ENCODE peak calls at places on chromosomes 2 and 18, in four cellular contexts. R is K562, B is HL-60, P is GM12878. T is an unnamed sample.

GRCh38 chr18:50009772-50010171 is 185.2 kb downstream of the MYO5B start:
- DNase-seq in R (peak; percentile 44), B (peak; percentile 57), P (peak; percentile 25), T (peak; percentile 35)

GRCh38 chr2:138213624-138214023 is 249.4 kb downstream of the HNMT start:
- DNase-seq in R (no peak), B (no peak), P (no peak), T (no peak)

GRCh38 chr2:16105664-16106281 is 165.4 kb downstream of the MYCN start:
- DNase-seq in R (no peak), B (no peak), P (no peak), T (no peak)

GRCh38 chr18:25351280-25351772 is 640 bp downstream of the ZNF521 start:
- DNase-seq in R (no peak), B (no peak), P (no peak), T (no peak)

GRCh38 chr2:179393481-179393880 is 128.8 kb upstream of the SESTD1 start:
- DNase-seq in R (no peak), B (no peak), P (no peak), T (no peak)

GRCh38 chr2:12326449-12327190 is 390.1 kb upstream of the TRIB2 start:
- DNase-seq in R (no peak), B (no peak), P (no peak), T (no peak)

GRCh38 chr18:35335861-35336260 is 8.4 kb downstream of the ZNF24 start:
- DNase-seq in R (no peak), B (no peak), P (no peak), T (no peak)

GRCh38 chr2:150997066-150997465 is 264.6 kb downstream of the RBM43 start:
- DNase-seq in R (no peak), B (no peak), P (no peak), T (no peak)

GRCh38 chr2:37189452-37190153 is 1.1 kb upstream of the SULT6B1 start:
- DNase-seq in R (no peak), B (peak; percentile 88), P (no peak), T (no peak)

GRCh38 chr2:195500878-195501277 is 156.1 kb upstream of the SLC39A10 start:
- DNase-seq in R (no peak), B (no peak), P (no peak), T (no peak)

GRCh38 chr2:207167129-207167923 is 1.6 kb upstream of the KLF7 start:
- DNase-seq in R (no peak), B (peak; percentile 95), P (no peak), T (no peak)

GRCh38 chr2:97718942-97719341 is 5.6 kb downstream of the ZAP70 start:
- DNase-seq in R (no peak), B (peak; percentile 49), P (no peak), T (no peak)

GRCh38 chr2:163266772-163267171 is 428.2 kb upstream of the KCNH7 start:
- DNase-seq in R (no peak), B (no peak), P (no peak), T (no peak)

GRCh38 chr18:70380915-70381896 is 92.4 kb downstream of the SOCS6 start:
- DNase-seq in R (peak; percentile 60), B (no peak), P (no peak), T (peak; percentile 21)

GRCh38 chr18:77061946-77062517 is 70.6 kb downstream of the MBP start:
- DNase-seq in R (no peak), B (peak; percentile 90), P (no peak), T (no peak)

GRCh38 chr2:240498958-240499260 is 58.9 kb downstream of the ANKMY1 start:
- DNase-seq in R (no peak), B (no peak), P (no peak), T (no peak)

GRCh38 chr2:224982226-224982625 is 60.0 kb downstream of the DOCK10 start:
- DNase-seq in R (no peak), B (no peak), P (no peak), T (no peak)

DNA sequence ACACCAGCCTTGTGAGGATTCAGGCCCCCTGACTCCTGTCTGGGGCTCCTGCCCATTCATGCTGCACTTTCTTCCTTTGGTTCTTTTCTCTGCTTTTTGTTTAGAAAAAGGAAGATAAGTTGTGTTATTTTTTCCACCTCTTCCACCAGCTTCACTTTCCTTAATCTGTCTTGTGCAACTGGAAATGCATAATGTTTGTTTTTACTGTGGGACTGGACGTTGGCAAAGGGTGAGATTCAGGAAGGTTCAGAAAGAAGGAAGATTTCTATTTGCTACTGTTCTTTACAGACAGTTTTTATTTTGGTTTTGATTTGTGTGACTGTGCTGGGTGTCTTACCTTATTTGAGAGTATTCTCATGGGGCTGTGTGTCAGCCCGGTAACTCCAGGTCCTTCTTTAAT is 32.5 kb downstream of the RHBDD1 start:
- DNase-seq in R (no peak), B (no peak), P (no peak), T (no peak)
- TF ChIP-seq POLR2AphosphoS5 in R (no peak), B (no peak), P (no peak), T (no peak)

GRCh38 chr2:181461056-181461630 is 4.0 kb downstream of the ITGA4 start:
- DNase-seq in R (no peak), B (peak; percentile 72), P (no peak), T (no peak)
- TF ChIP-seq SPI1 in R (no peak), B (peak; percentile 57), P (peak; percentile 29), T (peak; percentile 42)

DNA sequence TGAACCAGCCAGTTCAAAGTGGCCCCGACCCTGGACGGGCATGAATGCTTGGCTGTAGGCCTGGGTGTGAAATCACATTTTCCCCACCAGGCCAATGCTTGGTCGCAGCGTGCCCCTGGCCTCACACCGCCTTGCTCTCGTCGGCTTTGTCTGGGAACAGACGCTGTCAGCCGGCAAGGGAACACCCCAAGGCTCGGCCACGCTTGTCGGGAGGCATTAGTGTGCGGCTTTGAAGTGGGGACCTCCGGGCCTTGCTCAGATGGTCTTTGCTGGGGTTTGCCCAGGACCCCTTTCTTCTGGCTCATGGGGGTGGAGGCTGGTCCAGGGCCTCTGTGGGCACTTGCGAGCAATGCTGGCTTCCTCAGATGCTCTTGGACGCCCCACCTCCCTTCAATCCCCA is 79.1 kb downstream of the INHBB start:
- DNase-seq in R (no peak), B (no peak), P (no peak), T (no peak)
- TF ChIP-seq POLR2AphosphoS5 in R (no peak), B (no peak), P (no peak), T (no peak)

DNA sequence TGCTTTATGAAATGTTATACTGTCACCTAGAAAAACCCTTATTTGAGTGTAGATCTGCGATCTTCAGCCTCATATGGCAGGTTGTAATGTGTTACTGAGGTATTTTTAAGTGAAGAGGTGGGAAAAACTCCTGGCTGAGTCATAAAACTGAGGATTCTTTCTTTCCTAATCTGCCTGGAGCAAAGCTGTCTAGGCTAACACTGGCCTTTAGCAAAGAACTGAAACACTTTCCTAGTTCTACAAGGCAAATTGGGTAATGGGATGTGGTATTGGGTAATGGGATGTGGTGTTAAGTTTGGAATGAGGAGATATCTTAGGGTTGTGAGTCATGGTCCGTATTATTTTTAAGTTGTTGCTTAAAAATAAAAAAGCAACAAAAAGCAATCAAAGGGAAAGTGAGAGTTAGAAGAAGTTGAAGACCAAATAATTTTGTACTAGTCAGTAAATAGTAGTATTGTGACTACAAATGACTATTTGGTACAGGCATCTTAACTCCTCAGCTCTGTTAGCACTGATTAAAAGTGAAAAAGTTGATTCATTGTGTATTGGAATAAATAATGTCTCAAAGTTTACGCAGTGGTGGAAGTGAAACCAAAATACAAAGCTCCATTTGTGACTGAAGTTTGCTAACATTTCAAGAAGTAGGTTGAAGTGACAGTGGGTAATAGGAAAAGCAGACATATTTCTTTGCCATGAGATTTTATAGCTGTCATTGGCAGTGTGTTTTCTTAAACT is 216.8 kb downstream of the CAMKMT start:
- DNase-seq in R (no peak), B (peak; percentile 6), P (peak; percentile 54), T (no peak)
- TF ChIP-seq SPI1 in R (no peak), B (no peak), P (peak; percentile 59), T (peak; percentile 77)

GRCh38 chr2:192267484-192267883 is 72.8 kb upstream of the TMEFF2 start:
- DNase-seq in R (no peak), B (no peak), P (no peak), T (no peak)
- TF ChIP-seq POLR2AphosphoS5 in R (no peak), B (no peak), P (no peak), T (no peak)

GRCh38 chr2:176574415-176575236 is 305.4 kb downstream of the MTX2 start:
- DNase-seq in R (no peak), B (no peak), P (no peak), T (no peak)

GRCh38 chr2:176566936-176567335 is 297.7 kb downstream of the MTX2 start:
- DNase-seq in R (no peak), B (no peak), P (no peak), T (no peak)

GRCh38 chr2:176567361-176567760 is 298.1 kb downstream of the MTX2 start:
- DNase-seq in R (no peak), B (no peak), P (no peak), T (no peak)

GRCh38 chr2:176565641-176566323 is 296.5 kb downstream of the MTX2 start:
- DNase-seq in R (no peak), B (no peak), P (no peak), T (no peak)

DNA sequence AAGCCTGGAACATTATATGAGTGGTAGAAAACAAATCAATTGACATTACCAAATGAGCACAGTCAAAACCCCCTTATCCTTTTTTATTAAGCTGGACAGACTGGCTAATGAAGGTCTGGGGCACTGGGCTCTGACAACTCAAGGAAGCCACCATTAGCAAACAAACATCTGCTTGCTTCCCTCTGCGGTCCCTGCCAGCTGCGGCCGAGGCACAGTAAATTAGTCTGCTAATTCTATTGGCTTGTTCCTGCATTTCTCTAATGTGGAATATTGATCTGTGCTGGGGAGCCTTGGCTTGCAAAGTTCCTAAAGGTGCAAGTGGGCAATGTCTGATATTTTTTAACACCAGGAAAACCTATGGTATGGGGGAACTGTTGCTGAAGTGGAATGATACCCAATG is 300.3 kb downstream of the MTX2 start:
- DNase-seq in R (no peak), B (no peak), P (no peak), T (no peak)
- TF ChIP-seq SPI1 in R (no peak), B (no peak), P (no peak), T (no peak)

DNA sequence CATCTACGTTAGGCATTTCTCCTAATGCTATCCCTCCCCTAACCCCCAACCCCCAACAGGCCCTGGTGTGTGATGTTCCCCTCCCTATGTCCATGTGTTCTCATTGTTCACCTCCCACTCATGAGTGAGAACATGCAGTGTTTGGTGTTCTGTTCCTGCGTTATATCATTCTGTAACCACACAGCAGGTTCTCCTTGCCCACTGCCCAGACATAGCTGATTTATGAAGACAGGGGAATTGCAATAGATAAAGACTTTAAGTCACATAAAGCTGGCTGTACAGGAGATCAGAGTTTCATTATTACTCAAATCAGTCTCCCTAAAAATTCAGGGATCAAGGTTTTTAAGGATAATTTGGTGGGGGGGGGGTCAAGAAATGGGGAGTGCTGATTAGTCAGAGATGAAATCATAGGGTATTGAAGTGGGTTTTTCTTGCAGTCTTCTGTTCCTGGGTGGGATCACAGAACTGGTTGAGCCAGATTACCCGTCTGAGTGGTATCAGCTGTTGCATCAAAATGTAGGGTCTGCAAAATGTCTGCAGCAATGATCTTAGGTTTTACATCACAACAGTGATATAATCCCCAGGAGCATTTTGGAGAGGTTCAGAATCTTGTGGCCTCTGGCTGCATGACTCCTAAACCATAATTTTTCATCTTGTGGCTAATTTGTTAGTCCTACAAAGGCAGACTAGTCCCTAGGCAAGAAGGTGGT is 392.1 kb upstream of the KCNJ3 start:
- DNase-seq in R (no peak), B (no peak), P (no peak), T (no peak)
- TF ChIP-seq POLR2AphosphoS5 in R (no peak), B (no peak), P (no peak), T (no peak)

T was measured in GM12891.